ENCODE peak calls at places on chromosomes 6 and 20, in nine cellular contexts. W is upper lobe of left lung; C is activated CD8-positive, alpha-beta T cell treated with anti-CD3 and anti-CD28 coated beads, Interleukin-2, amount 10 ng/mL, durations not matched to agents 7 days and 5 days; E is CD4-positive, CD25-positive, alpha-beta regulatory T cell; N is T-cell; Y is right cardiac atrium; F is stimulated activated naive CD8-positive, alpha-beta T cell treated with anti-CD3 and anti-CD28 coated beads, Interleukin-15, Interleukin-2, amounts not matched to agents 100 U/mL and 50 U/mL, for 24 hours; I is CD4-positive, alpha-beta T cell; J is activated B cell treated with CpG ODN at 0.5 μM for 24 hours. T is an unnamed sample.

GRCh38 chr6:166997768-166998255 is 1.4 kb upstream of the CEP43 start:
- ATAC-seq in I (peak), C (peak), F (peak), W (peak), E (no peak), Y (peak), J (no peak), N (no peak), T (no peak)

GRCh38 chr20:58652606-58653303 is 1.7 kb downstream of the STX16 start:
- ATAC-seq in Y (no peak), N (peak), W (no peak), J (no peak), I (peak), F (no peak), E (no peak), C (peak), T (no peak)

GRCh38 chr6:37155394-37156312 is 14.3 kb upstream of the PIM1 start:
- ATAC-seq in E (peak), W (no peak), F (peak), N (peak), C (peak), J (peak), Y (no peak), I (peak), T (no peak)

GRCh38 chr6:72238900-72239299 is 352.6 kb downstream of the RIMS1 start:
- ATAC-seq in F (no peak), J (no peak), I (no peak), E (no peak), N (no peak), W (no peak), C (no peak), Y (no peak), T (no peak)

GRCh38 chr6:29603456-29603855 is 18.5 kb downstream of the OR2H2 start:
- ATAC-seq in E (no peak), C (no peak), N (no peak), W (no peak), I (no peak), F (no peak), Y (no peak), J (no peak), T (no peak)

GRCh38 chr20:40506567-40506966 is 182.5 kb downstream of the MAFB start:
- ATAC-seq in F (peak), C (no peak), J (no peak), I (no peak), W (peak), Y (peak), N (no peak), E (peak), T (peak)

GRCh38 chr20:25081065-25081729 is 744 bp downstream of the VSX1 start:
- ATAC-seq in N (peak), Y (peak), C (peak), E (no peak), J (no peak), F (no peak), I (peak), W (no peak), T (no peak)

GRCh38 chr6:110554966-110555460 is 78.6 kb upstream of the SLC22A16 start:
- ATAC-seq in W (no peak), F (no peak), E (no peak), N (no peak), Y (no peak), I (no peak), J (no peak), C (no peak), T (no peak)

GRCh38 chr20:15867899-15868298 is 705.3 kb downstream of the KIF16B start:
- ATAC-seq in E (no peak), I (no peak), J (no peak), W (no peak), C (no peak), F (no peak), Y (no peak), N (no peak), T (no peak)

GRCh38 chr6:17278289-17279061 is 2.7 kb upstream of the RBM24 start:
- ATAC-seq in W (no peak), Y (no peak), E (no peak), J (no peak), C (no peak), I (no peak), F (no peak), N (no peak), T (peak)